ENCODE peak calls at places on chromosomes 5 and 9, in five cellular contexts. F is K562, H is HCT116, B is H1, R is GM12878. N is an unnamed sample.
A peak's percentile ranks its signal among the peaks of the same experiment; 100 is the strongest.

GRCh38 chr5:118447350-118447749 is 541.0 kb downstream of the DTWD2 start:
- DNase-seq in F (no peak), H (no peak), B (no peak), R (no peak), N (no peak)

GRCh38 chr5:40480392-40480791 is 199.3 kb upstream of the PTGER4 start:
- DNase-seq in F (no peak), H (no peak), B (no peak), R (no peak), N (no peak)

GRCh38 chr9:128412120-128412790 is 8.4 kb upstream of the CERCAM start:
- DNase-seq in F (peak; percentile 81), H (no peak), B (peak; percentile 100), R (no peak), N (peak; percentile 58)

GRCh38 chr5:74500037-74500917 is 140.3 kb downstream of the ENC1 start:
- DNase-seq in F (no peak), H (no peak), B (no peak), R (no peak), N (peak; percentile 96)

GRCh38 chr5:178547753-178548415 is 42.3 kb downstream of the COL23A1 start:
- DNase-seq in F (no peak), H (no peak), B (no peak), R (peak; percentile 5), N (no peak)

GRCh38 chr5:107486489-107486888 is 184.2 kb downstream of the EFNA5 start:
- DNase-seq in F (no peak), H (peak; percentile 36), B (no peak), R (peak; percentile 48), N (no peak)

GRCh38 chr5:169507051-169507450 is 76.5 kb upstream of the SPDL1 start:
- DNase-seq in F (no peak), H (no peak), B (no peak), R (no peak), N (no peak)

GRCh38 chr9:27784999-27785713 is 211.9 kb upstream of the C9orf72 start:
- DNase-seq in F (no peak), H (no peak), B (no peak), R (peak; percentile 13), N (no peak)

GRCh38 chr9:27194401-27195091 is 85.5 kb downstream of the TEK start:
- DNase-seq in F (no peak), H (peak; percentile 72), B (no peak), R (no peak), N (no peak)

GRCh38 chr5:5371005-5371404 is 51.5 kb upstream of the ICE1 start:
- DNase-seq in F (no peak), H (no peak), B (no peak), R (no peak), N (no peak)

GRCh38 chr5:68171101-68171558 is 44.4 kb upstream of the PIK3R1 start:
- DNase-seq in F (no peak), H (no peak), B (no peak), R (no peak), N (no peak)

GRCh38 chr5:137954131-137954879 is 65.0 kb downstream of the PKD2L2 start:
- DNase-seq in F (peak; percentile 9), H (no peak), B (no peak), R (no peak), N (no peak)

GRCh38 chr5:102295534-102296228 is 403 bp downstream of the SLCO4C1 start:
- DNase-seq in F (no peak), H (no peak), B (peak; percentile 69), R (no peak), N (no peak)

GRCh38 chr9:77977210-77977611 is 54.4 kb downstream of the GNAQ start:
- DNase-seq in F (peak; percentile 73), H (peak; percentile 21), B (no peak), R (no peak), N (peak; percentile 79)

GRCh38 chr9:137613738-137614523 is 4.9 kb upstream of the EHMT1 start:
- DNase-seq in F (no peak), H (no peak), B (no peak), R (no peak), N (no peak)
- TF ChIP-seq YY1 in F (no peak), H (no peak), B (no peak), R (no peak), N (no peak)

DNA sequence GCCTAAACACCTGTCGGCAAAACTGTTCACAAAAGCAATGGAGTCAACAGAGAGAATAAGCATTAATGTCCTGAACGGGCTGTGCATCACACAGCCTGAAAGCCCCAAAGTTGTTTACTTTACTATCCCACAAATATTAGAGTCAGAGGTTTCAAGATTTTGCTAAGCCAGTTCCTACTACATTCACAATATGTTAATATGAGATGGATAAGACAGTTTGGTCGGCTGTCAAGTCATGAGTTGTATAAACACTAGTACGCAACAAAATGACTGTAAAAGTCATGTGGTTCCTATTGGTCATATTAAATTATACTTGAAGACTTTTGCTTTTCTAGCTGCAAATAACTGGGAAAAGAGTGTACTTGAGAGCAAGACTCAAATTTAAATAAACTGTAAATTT is 33.4 kb downstream of the FANCC start:
- DNase-seq in F (no peak), H (no peak), B (no peak), R (no peak), N (no peak)
- TF ChIP-seq POLR2A in F (no peak), H (no peak), B (no peak), R (no peak), N (no peak)

GRCh38 chr5:10583663-10584572 is 20.0 kb downstream of the ANKRD33B start:
- DNase-seq in F (no peak), H (no peak), B (peak; percentile 29), R (no peak), N (no peak)

GRCh38 chr5:10582512-10582897 is 18.6 kb downstream of the ANKRD33B start:
- DNase-seq in F (no peak), H (no peak), B (no peak), R (no peak), N (no peak)

GRCh38 chr5:10586008-10586407 is 22.1 kb downstream of the ANKRD33B start:
- DNase-seq in F (no peak), H (no peak), B (peak; percentile 23), R (no peak), N (no peak)

GRCh38 chr5:10584714-10585113 is 20.8 kb downstream of the ANKRD33B start:
- DNase-seq in F (no peak), H (no peak), B (peak; percentile 17), R (no peak), N (no peak)

GRCh38 chr5:10585120-10585915 is 21.4 kb downstream of the ANKRD33B start:
- DNase-seq in F (no peak), H (no peak), B (peak; percentile 41), R (no peak), N (no peak)
- TF ChIP-seq YY1 in F (no peak), H (no peak), B (no peak), R (no peak), N (no peak)

DNA sequence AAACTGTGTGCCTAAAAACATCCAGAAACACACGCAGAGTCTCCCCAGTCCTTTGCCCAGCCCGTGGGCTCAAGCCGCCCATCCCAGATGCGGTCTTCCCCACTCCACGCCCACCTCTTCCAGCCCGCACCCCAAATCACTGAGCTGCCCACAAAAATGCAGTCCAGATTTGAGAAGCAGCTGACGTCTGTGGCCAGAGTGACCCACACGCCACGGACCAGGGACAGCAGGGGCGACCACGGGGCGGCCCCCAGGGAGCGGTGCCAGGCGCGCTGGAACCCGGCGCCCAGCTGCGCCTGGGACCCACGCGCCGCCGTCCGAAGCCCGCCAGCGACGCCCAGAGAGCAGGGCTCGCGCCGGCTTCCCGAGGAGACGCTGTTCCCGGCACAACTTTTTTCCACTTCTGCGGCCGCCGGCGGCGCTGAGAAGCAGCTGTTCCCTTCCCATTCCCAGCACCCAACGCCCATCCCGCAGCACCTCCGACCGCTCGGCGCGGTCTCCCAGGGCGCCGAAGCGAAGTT is 674 bp downstream of the LHFPL2 start:
- DNase-seq in F (no peak), H (no peak), B (no peak), R (no peak), N (no peak)
- TF ChIP-seq POLR2A in F (no peak), H (no peak), B (no peak), R (no peak), N (no peak)

GRCh38 chr5:176856746-176857145 is 42.4 kb downstream of the HK3 start:
- DNase-seq in F (no peak), H (no peak), B (no peak), R (no peak), N (no peak)
- TF ChIP-seq YY1 in F (no peak), H (no peak), B (no peak), R (no peak), N (no peak)

GRCh38 chr9:135961811-135962695 is 880 bp upstream of the UBAC1 start:
- DNase-seq in F (peak; percentile 79), H (no peak), B (no peak), R (no peak), N (no peak)

GRCh38 chr9:135961277-135961705 is at the start of gene UBAC1:
- DNase-seq in F (peak; percentile 98), H (peak; percentile 90), B (peak; percentile 93), R (peak; percentile 63), N (peak; percentile 87)

GRCh38 chr9:135958485-135958884 is 2.7 kb downstream of the UBAC1 start:
- DNase-seq in F (peak; percentile 48), H (no peak), B (no peak), R (no peak), N (no peak)

GRCh38 chr9:135960328-135961276 is 571 bp downstream of the UBAC1 start:
- DNase-seq in F (peak; percentile 31), H (no peak), B (no peak), R (no peak), N (no peak)

DNA sequence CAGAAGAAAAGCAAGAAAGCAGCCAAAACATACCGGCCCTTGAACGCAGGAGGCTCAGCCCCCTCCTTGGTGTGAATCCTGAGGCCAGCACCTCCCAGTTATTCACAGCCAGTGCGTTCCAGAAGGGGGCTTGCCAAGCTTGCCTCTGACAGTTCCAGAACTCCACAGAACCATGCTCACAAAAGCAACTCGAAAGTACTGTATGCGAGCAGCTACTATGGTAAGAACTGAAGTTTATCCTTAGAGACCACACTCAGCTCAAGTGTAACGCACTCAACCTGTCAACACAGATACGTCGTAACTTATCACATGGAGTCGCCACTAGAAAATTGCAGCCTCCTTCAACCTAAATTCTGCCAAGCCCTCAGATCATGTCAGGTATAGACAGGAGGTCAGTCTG is 1.4 kb downstream of the UBAC1 start:
- DNase-seq in F (peak; percentile 71), H (no peak), B (no peak), R (no peak), N (no peak)
- TF ChIP-seq POLR2A in F (no peak), H (no peak), B (no peak), R (no peak), N (no peak)